ENCODE peak calls at places on chromosomes 11 and 22, in ten cellular contexts. B, F, T, D, Q, V, K, P, H and U are unnamed samples.

GRCh38 chr22:39144101-39144815 is 8.2 kb downstream of the CBX7 start:
- DNase-seq in H (peak), D (peak), T (peak), Q (peak), P (peak), F (peak), B (no peak), V (peak), K (no peak), U (peak)

GRCh38 chr11:46162700-46163099 is 41.4 kb upstream of the PHF21A start:
- DNase-seq in Q (no peak), H (no peak), P (no peak), T (no peak), K (no peak), B (no peak), F (no peak), V (no peak), D (no peak), U (no peak)

GRCh38 chr11:11636671-11637070 is 14.9 kb upstream of the GALNT18 start:
- DNase-seq in T (no peak), B (no peak), P (no peak), Q (no peak), D (no peak), F (no peak), V (no peak), H (no peak), K (no peak), U (no peak)

GRCh38 chr22:24006914-24007214 is 1.6 kb upstream of the GSTT4 start:
- DNase-seq in T (no peak), B (no peak), K (no peak), V (no peak), D (no peak), H (no peak), Q (no peak), F (no peak), P (no peak), U (no peak)

GRCh38 chr22:25853078-25853477 is 111.1 kb downstream of the MYO18B start:
- DNase-seq in D (no peak), K (no peak), H (no peak), T (no peak), P (no peak), B (no peak), Q (no peak), V (no peak), F (no peak), U (no peak)

GRCh38 chr11:42200311-42200710 is 740.9 kb upstream of the LRRC4C start:
- DNase-seq in V (no peak), T (no peak), H (no peak), B (no peak), Q (no peak), F (no peak), K (no peak), P (no peak), D (no peak), U (no peak)

GRCh38 chr11:44568706-44569473 is 3.4 kb downstream of the CD82 start:
- DNase-seq in D (no peak), Q (peak), V (peak), H (no peak), K (peak), F (peak), B (peak), T (peak), P (peak), U (peak)

GRCh38 chr22:42174062-42174461 is 43.5 kb upstream of the CYP2D6 start:
- DNase-seq in V (peak), T (no peak), F (no peak), H (no peak), Q (no peak), B (peak), D (no peak), K (no peak), P (no peak), U (peak)

GRCh38 chr11:1450958-1451710 is 35.4 kb downstream of the MOB2 start:
- DNase-seq in Q (no peak), B (no peak), D (no peak), H (peak), F (no peak), K (no peak), P (no peak), T (no peak), V (no peak), U (no peak)

GRCh38 chr11:75249704-75250103 is 9.1 kb downstream of the TPBGL start:
- DNase-seq in H (no peak), F (no peak), D (no peak), T (no peak), P (no peak), V (no peak), K (no peak), B (no peak), Q (no peak), U (no peak)

GRCh38 chr22:48493733-48494132 is 1333.9 kb downstream of the BRD1 start:
- DNase-seq in H (no peak), T (peak), K (no peak), B (no peak), F (no peak), V (no peak), Q (no peak), D (no peak), P (no peak), U (no peak)

GRCh38 chr22:30606455-30607299 is at the start of gene TCN2:
- DNase-seq in V (peak), H (peak), T (peak), P (peak), K (peak), B (peak), Q (peak), D (peak), F (peak), U (peak)

GRCh38 chr22:42434748-42435425 is 2.7 kb upstream of the NFAM1 start:
- DNase-seq in K (no peak), V (no peak), D (no peak), B (no peak), F (no peak), H (no peak), T (no peak), Q (no peak), P (no peak), U (no peak)

GRCh38 chr11:65504671-65505433 is 6.0 kb downstream of the MALAT1 start:
- DNase-seq in T (peak), H (no peak), F (peak), Q (peak), P (no peak), B (peak), D (no peak), V (peak), K (no peak), U (peak)

GRCh38 chr11:65505434-65506315 is 6.8 kb downstream of the MALAT1 start:
- DNase-seq in D (no peak), H (no peak), K (no peak), Q (peak), V (peak), B (peak), P (no peak), F (peak), T (peak), U (peak)

GRCh38 chr11:65503923-65504670 is 5.3 kb downstream of the MALAT1 start:
- DNase-seq in D (no peak), Q (peak), P (no peak), F (peak), V (peak), T (peak), H (no peak), K (no peak), B (peak), U (peak)

GRCh38 chr11:65506316-65506769 is 7.5 kb downstream of the MALAT1 start:
- DNase-seq in T (no peak), H (no peak), P (no peak), K (no peak), V (no peak), D (no peak), F (no peak), Q (no peak), B (no peak), U (no peak)

DNA sequence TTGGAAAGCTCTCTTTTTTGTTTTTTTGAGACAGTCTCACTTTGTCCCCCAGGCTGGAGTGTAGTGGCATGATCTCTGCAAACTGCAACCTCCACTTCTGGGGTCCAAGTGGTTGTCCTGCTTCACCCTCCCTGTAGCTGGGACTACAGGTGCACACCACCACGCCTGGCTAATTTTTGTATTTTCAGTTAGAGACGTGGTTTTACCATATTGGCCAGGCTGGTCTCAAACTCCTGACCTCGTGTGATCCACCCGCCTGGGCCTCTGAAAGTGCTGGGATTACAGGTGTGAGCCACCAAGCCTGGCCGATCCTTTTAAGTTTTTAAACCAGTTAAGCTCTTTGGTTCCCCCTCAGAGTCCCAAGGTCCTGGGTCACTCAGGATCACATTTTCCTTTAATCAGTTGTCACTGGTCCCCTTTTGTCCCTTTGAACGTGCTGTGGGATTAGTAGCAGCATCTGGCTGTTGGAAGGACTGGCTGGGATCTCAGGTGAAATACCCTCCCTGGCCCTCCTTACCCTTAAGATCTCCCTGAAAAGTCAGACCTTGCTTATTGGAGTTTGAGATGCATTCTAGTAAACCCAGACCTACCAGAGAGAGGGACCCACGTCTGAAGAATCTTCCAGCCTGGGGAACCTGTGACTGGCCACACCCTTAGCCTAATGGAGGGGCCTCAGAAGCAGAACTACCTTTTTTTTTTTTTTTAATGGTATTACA is 8.1 kb downstream of the MALAT1 start:
- DNase-seq in D (no peak), T (peak), Q (peak), K (peak), H (peak), V (peak), F (peak), B (peak), P (peak), U (peak)
- H3K4me3 ChIP-seq in D (peak), T (peak), Q (peak), K (peak), H (peak), V (peak), F (no peak), B (peak), P (peak), U (peak)

GRCh38 chr11:62804310-62805043 is 763 bp downstream of the NXF1 start:
- DNase-seq in H (no peak), D (no peak), B (no peak), P (peak), T (no peak), K (peak), V (peak), F (peak), Q (peak), U (peak)

GRCh38 chr11:62806611-62807121 is 1.4 kb upstream of the NXF1 start:
- DNase-seq in V (peak), B (no peak), D (no peak), Q (peak), F (peak), H (no peak), P (no peak), T (peak), K (peak), U (peak)

GRCh38 chr11:62801071-62801470 is 4.2 kb downstream of the NXF1 start:
- DNase-seq in Q (no peak), P (no peak), V (no peak), F (no peak), B (no peak), D (no peak), K (no peak), H (no peak), T (no peak), U (no peak)

GRCh38 chr11:62805991-62806441 is 776 bp upstream of the NXF1 start:
- DNase-seq in D (no peak), Q (no peak), H (peak), V (no peak), P (no peak), T (no peak), B (no peak), K (no peak), F (peak), U (no peak)

GRCh38 chr11:62805044-62805892 is at the start of gene NXF1:
- DNase-seq in F (peak), T (peak), D (peak), V (peak), K (peak), B (peak), H (peak), P (peak), Q (peak), U (peak)
- TF ChIP-seq CTCF in F (no peak), T (no peak), D (no peak), V (no peak), K (no peak), B (no peak), H (peak), P (peak), Q (no peak), U (peak)

DNA sequence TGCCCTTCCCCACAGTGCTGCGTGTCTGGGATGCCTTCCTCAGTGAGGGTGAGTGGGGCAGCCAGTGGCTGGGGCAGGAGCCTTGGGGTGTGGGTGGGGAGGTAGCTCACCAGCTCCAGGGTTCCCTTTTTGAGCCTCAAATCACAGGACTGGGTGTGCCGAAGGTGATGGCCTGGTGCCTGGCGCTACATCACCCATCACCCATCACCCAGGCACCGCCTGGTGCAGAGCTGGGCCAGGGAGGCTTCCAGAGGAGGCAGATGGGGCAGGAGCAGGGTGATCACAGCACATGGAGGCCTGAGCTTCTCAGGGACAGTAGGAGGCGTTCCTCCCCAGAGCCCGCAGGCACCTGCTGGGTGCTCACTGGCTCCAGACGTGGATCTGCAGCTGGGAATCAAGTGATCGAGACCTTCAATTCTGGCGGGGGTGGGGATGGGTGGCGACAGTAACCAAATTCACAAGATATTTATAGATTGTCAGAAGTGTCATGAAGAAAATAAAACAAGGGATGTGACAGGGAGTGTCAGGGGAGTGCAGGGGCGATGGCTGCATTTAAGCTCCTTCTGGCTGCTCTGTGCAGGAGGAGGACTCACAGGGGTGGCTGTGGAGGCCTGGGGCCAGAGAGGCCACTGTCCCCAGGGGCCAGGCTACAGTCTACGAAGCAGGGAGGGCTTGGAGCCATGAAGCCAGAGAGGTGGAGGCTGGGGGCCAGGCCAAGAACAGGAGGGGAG is 3.3 kb downstream of the TBC1D10C start:
- DNase-seq in H (no peak), D (peak), K (no peak), T (no peak), P (no peak), Q (no peak), F (no peak), V (no peak), B (no peak), U (no peak)
- H3K4me3 ChIP-seq in H (no peak), D (no peak), K (no peak), T (no peak), P (peak), Q (no peak), F (no peak), V (no peak), B (no peak), U (no peak)

GRCh38 chr22:41003041-41003440 is 51.9 kb downstream of the RBX1 start:
- DNase-seq in Q (no peak), V (no peak), H (no peak), D (no peak), K (no peak), B (no peak), F (no peak), P (peak), T (no peak), U (no peak)
- TF ChIP-seq CTCF in Q (no peak), V (no peak), H (no peak), D (no peak), K (no peak), B (no peak), F (no peak), P (no peak), T (no peak), U (no peak)

GRCh38 chr11:65095427-65095826 is 587 bp upstream of the VPS51 start:
- DNase-seq in B (no peak), P (no peak), F (no peak), V (no peak), Q (no peak), D (no peak), K (no peak), H (no peak), T (no peak), U (no peak)
- H3K4me3 ChIP-seq in B (peak), P (peak), F (no peak), V (no peak), Q (peak), D (peak), K (no peak), H (peak), T (peak), U (peak)

DNA sequence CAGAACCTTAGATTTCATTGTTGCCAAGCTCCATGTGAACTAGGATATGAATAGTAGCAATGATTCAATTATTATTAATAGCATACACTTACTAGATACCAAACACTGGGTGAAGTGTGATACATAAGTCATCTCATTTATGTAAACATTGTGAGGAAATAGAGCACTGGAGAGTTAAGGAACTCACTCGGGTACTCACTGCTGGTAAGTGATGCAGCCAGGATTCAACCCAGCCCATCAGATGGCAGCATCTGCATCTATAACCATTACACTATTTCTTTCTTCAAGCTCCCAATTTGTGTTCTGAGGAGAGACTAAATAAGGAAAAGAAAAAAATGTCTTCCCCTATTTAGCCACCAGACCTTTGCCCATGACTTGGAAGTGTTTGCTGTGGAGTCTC is 10.2 kb upstream of the ALG8 start:
- DNase-seq in V (peak), T (no peak), F (peak), P (no peak), Q (peak), B (no peak), H (no peak), D (peak), K (no peak), U (peak)
- TF ChIP-seq CTCF in V (peak), T (no peak), F (peak), P (no peak), Q (peak), B (peak), H (no peak), D (peak), K (no peak), U (peak)

DNA sequence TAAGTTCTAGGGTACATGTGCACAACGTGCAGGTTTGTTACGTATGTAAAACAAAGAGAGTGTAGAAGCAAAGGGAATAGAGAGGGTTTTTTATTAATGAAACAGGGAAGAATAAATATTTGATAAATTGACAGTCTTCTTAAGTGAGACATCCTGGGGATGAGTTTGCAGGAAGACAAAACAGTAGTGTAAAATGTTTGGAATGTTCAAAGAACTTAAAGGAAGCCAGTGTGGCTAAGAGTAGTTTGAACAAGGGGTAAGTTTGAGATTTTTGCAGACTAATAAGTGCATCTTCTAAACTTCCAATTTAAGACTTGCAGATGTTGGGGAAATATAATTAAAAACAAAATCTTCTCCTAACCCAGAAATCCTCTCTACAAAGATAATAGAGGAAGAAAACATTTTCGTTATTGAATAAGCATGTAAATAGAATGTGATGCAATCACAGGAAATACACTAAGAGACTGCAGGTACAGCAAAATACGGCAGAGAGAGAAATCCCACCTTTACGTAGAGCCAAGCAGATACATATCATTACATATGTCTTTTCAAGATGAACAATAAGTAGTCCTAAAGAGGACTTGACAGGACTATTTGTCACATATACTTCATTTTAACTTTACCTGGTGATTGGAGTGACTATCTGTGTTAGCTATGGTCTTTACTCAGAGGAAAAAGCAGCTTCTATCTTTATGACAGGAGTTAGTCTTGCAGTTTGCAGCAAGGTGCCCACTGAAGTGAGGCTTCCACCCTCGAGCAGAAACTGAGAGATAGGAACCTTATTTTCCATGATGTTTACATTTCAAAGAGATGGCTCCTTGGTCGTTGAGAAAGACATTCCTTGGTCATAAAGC is 402.1 kb downstream of the CNTN5 start:
- DNase-seq in T (no peak), D (no peak), P (no peak), Q (no peak), F (no peak), K (no peak), H (no peak), B (no peak), V (peak), U (peak)
- H3K4me3 ChIP-seq in T (no peak), D (no peak), P (no peak), Q (no peak), F (no peak), K (no peak), H (no peak), B (no peak), V (no peak), U (no peak)

DNA sequence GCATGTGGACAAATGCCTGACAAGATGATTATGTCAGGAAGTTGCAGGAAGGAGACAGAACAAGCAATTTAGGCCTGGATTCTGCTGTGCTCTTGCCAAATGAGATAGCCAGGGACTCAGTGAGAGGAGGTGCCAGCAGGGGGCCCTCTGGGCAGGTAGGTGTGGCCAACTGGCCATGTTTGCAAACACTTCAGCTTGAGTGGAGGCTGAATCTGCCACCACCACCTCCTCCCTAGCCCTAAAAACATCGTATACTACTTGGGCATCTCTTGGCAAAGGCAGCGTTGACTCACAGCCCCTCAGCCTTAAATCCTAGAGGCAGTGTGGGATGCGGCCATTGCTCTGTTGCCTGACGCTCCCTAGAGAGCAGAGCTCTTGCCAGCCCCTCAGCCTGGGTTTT is 95.1 kb upstream of the PLET1 start:
- DNase-seq in Q (peak), D (peak), T (no peak), F (peak), H (peak), K (no peak), V (peak), B (no peak), P (peak), U (peak)
- TF ChIP-seq CTCF in Q (peak), D (peak), T (no peak), F (peak), H (peak), K (no peak), V (peak), B (peak), P (no peak), U (peak)